ENCODE peak calls at places on chromosomes 6 and 20, in eight cellular contexts. One of them, this sample, is unnamed. For H3K27me3 and H3K4me1, the result is how much of the 10 kb centered on the place peaks cover.

GRCh38 chr6:54719633-54720032 is 126.9 kb upstream of the FAM83B start:
- DNase-seq in fibroblast of lung: no peak
- DNase-seq in heart left ventricle: no peak
- DNase-seq in PC-9: no peak
- DNase-seq in spleen: no peak
- DNase-seq in hepatocyte: no peak
- DNase-seq in Panc1: no peak
- DNase-seq in CD8-positive, alpha-beta T cell: no peak
- DNase-seq in this sample: no peak

GRCh38 chr6:37709932-37710565 is 12.4 kb upstream of the MDGA1 start:
- DNase-seq in CD8-positive, alpha-beta T cell: no peak
- DNase-seq in fibroblast of lung: no peak
- DNase-seq in hepatocyte: no peak
- DNase-seq in Panc1: no peak
- DNase-seq in PC-9: no peak
- DNase-seq in heart left ventricle: no peak
- DNase-seq in spleen: no peak
- DNase-seq in this sample: no peak

GRCh38 chr20:58883243-58883691 is 30.8 kb downstream of the GNAS start:
- DNase-seq in CD8-positive, alpha-beta T cell: no peak
- DNase-seq in spleen: no peak
- DNase-seq in heart left ventricle: no peak
- DNase-seq in hepatocyte: no peak
- DNase-seq in fibroblast of lung: peak
- DNase-seq in Panc1: no peak
- DNase-seq in PC-9: no peak
- DNase-seq in this sample: no peak

GRCh38 chr6:6803180-6803978 is 214.9 kb downstream of the LY86 start:
- DNase-seq in heart left ventricle: no peak
- DNase-seq in fibroblast of lung: no peak
- DNase-seq in Panc1: no peak
- DNase-seq in spleen: peak
- DNase-seq in hepatocyte: peak
- DNase-seq in PC-9: peak
- DNase-seq in CD8-positive, alpha-beta T cell: no peak
- DNase-seq in this sample: no peak

GRCh38 chr6:2245954-2246863 is 804 bp upstream of the GMDS start:
- DNase-seq in PC-9: peak
- DNase-seq in spleen: peak
- DNase-seq in Panc1: peak
- DNase-seq in CD8-positive, alpha-beta T cell: peak
- DNase-seq in heart left ventricle: peak
- DNase-seq in hepatocyte: peak
- DNase-seq in fibroblast of lung: peak
- DNase-seq in this sample: peak

GRCh38 chr6:137261393-137262154 is 42.4 kb upstream of the IFNGR1 start:
- DNase-seq in spleen: no peak
- DNase-seq in CD8-positive, alpha-beta T cell: no peak
- DNase-seq in Panc1: no peak
- DNase-seq in heart left ventricle: no peak
- DNase-seq in PC-9: no peak
- DNase-seq in hepatocyte: peak
- DNase-seq in fibroblast of lung: peak
- DNase-seq in this sample: no peak

GRCh38 chr6:15956205-15957106 is 172.4 kb upstream of the MYLIP start:
- DNase-seq in hepatocyte: peak
- DNase-seq in PC-9: no peak
- DNase-seq in CD8-positive, alpha-beta T cell: no peak
- DNase-seq in Panc1: no peak
- DNase-seq in heart left ventricle: no peak
- DNase-seq in fibroblast of lung: no peak
- DNase-seq in spleen: no peak
- DNase-seq in this sample: no peak

GRCh38 chr6:37741757-37742400 is 44.2 kb upstream of the MDGA1 start:
- DNase-seq in hepatocyte: peak
- DNase-seq in spleen: no peak
- DNase-seq in PC-9: peak
- DNase-seq in heart left ventricle: no peak
- DNase-seq in CD8-positive, alpha-beta T cell: no peak
- DNase-seq in Panc1: no peak
- DNase-seq in fibroblast of lung: no peak
- DNase-seq in this sample: peak

GRCh38 chr20:5654557-5654956 is 95.6 kb upstream of the SHLD1 start:
- DNase-seq in hepatocyte: peak
- DNase-seq in spleen: no peak
- DNase-seq in fibroblast of lung: peak
- DNase-seq in Panc1: peak
- DNase-seq in PC-9: no peak
- DNase-seq in CD8-positive, alpha-beta T cell: no peak
- DNase-seq in heart left ventricle: no peak
- DNase-seq in this sample: no peak

GRCh38 chr6:26420607-26421235 is 18.6 kb downstream of the BTN3A1 start:
- DNase-seq in spleen: no peak
- DNase-seq in fibroblast of lung: peak
- DNase-seq in CD8-positive, alpha-beta T cell: no peak
- DNase-seq in hepatocyte: peak
- DNase-seq in heart left ventricle: no peak
- DNase-seq in PC-9: peak
- DNase-seq in Panc1: no peak
- DNase-seq in this sample: no peak
- TF ChIP-seq CTCF in spleen: peak
- TF ChIP-seq CTCF in fibroblast of lung: peak
- TF ChIP-seq CTCF in CD8-positive, alpha-beta T cell: peak
- TF ChIP-seq CTCF in hepatocyte: peak
- TF ChIP-seq CTCF in heart left ventricle: peak
- TF ChIP-seq CTCF in PC-9: peak
- TF ChIP-seq CTCF in Panc1: peak
- TF ChIP-seq CTCF in this sample: peak

DNA sequence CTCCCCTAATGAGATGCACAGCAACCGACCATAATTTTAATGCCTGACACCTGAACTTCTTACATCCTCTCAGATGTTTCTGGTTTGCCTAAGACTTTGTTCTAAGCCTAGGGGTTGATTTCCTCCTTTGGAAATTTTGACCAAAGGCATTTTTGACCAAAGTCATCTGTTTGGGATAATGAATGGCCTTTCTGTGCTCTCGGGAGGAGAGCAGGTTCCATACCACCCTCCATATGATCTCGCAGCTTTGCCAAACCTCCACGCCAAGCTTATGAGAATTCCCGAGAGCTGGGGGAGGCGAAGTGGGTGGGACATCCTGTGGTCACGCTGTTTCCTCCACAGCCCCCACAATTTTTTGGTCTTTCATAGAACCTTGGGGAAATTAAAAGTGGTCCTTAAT is 91.7 kb downstream of the SCML4 start:
- DNase-seq in heart left ventricle: no peak
- DNase-seq in Panc1: no peak
- DNase-seq in CD8-positive, alpha-beta T cell: no peak
- DNase-seq in PC-9: no peak
- DNase-seq in fibroblast of lung: no peak
- DNase-seq in spleen: no peak
- DNase-seq in hepatocyte: no peak
- DNase-seq in this sample: no peak
- H3K27me3 ChIP-seq in heart left ventricle: under half
- H3K27me3 ChIP-seq in Panc1: under half
- H3K27me3 ChIP-seq in CD8-positive, alpha-beta T cell: under half
- H3K27me3 ChIP-seq in PC-9: half or more
- H3K27me3 ChIP-seq in fibroblast of lung: under half
- H3K27me3 ChIP-seq in spleen: under half
- H3K27me3 ChIP-seq in hepatocyte: under half
- H3K27me3 ChIP-seq in this sample: half or more

DNA sequence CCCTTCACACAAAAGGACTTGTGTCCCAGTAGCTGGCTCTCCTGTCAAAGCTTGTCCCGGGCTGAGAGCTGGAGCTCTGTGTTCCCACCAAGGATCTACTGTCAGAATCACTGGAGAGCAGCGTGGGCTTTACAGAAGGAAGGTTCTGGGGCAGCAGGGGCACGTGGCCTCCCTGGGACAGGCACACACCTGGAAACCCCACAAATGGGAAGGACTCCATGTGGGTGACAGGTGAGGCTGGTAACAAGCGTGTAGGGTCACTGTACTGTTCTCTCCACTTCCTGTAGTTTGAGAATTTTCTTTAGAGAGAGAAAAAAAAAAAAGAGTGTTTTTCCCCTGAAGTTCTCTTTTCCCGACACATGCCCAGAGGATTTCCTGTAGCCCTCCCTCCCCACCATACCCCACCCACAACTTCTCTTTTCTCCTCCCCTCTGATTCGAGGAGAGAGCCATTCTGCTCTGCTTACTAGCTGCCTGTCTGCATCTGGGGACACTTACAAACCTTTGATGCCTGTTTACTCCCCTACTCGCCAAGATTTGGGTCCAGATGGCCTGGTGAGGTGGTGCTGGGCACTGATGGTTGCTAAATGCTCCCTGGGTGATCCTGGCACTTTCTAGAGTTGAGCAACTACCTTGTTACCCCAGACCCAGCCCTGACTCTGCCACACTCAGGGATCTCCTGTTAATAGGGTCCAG is 84.1 kb upstream of the SIRPA start:
- DNase-seq in Panc1: no peak
- DNase-seq in CD8-positive, alpha-beta T cell: no peak
- DNase-seq in fibroblast of lung: peak
- DNase-seq in heart left ventricle: peak
- DNase-seq in spleen: no peak
- DNase-seq in hepatocyte: no peak
- DNase-seq in PC-9: no peak
- DNase-seq in this sample: peak
- H3K4me1 ChIP-seq in Panc1: under half
- H3K4me1 ChIP-seq in CD8-positive, alpha-beta T cell: under half
- H3K4me1 ChIP-seq in fibroblast of lung: under half
- H3K4me1 ChIP-seq in heart left ventricle: under half
- H3K4me1 ChIP-seq in spleen: under half
- H3K4me1 ChIP-seq in hepatocyte: under half
- H3K4me1 ChIP-seq in PC-9: half or more
- H3K4me1 ChIP-seq in this sample: half or more

GRCh38 chr6:135012764-135013163 is 41.9 kb downstream of the HBS1L start:
- DNase-seq in hepatocyte: no peak
- DNase-seq in fibroblast of lung: peak
- DNase-seq in CD8-positive, alpha-beta T cell: no peak
- DNase-seq in PC-9: no peak
- DNase-seq in heart left ventricle: no peak
- DNase-seq in Panc1: no peak
- DNase-seq in spleen: no peak
- DNase-seq in this sample: no peak
- TF ChIP-seq CTCF in hepatocyte: no peak
- TF ChIP-seq CTCF in fibroblast of lung: no peak
- TF ChIP-seq CTCF in CD8-positive, alpha-beta T cell: no peak
- TF ChIP-seq CTCF in PC-9: no peak
- TF ChIP-seq CTCF in heart left ventricle: no peak
- TF ChIP-seq CTCF in Panc1: no peak
- TF ChIP-seq CTCF in spleen: no peak
- TF ChIP-seq CTCF in this sample: no peak

This sample was measured in left ventricle myocardium inferior.